ENCODE peak calls at places on chromosomes 6 and 20, in seven cellular contexts. One of them, this sample, is unnamed.

GRCh38 chr20:49403911-49404310 is 78.6 kb downstream of the KCNB1 start:
- DNase-seq in H9: no peak
- DNase-seq in mesenchymal stem cell: no peak
- DNase-seq in IMR-90: no peak
- DNase-seq in mesendoderm: no peak
- DNase-seq in H1: no peak
- DNase-seq in trophoblast cell: no peak
- DNase-seq in this sample: no peak

GRCh38 chr6:33815854-33816253 is 12.1 kb upstream of the MLN start:
- DNase-seq in H9: peak; percentile 84
- DNase-seq in mesenchymal stem cell: peak; percentile 29
- DNase-seq in IMR-90: no peak
- DNase-seq in mesendoderm: peak; percentile 84
- DNase-seq in H1: no peak
- DNase-seq in trophoblast cell: no peak
- DNase-seq in this sample: peak; percentile 36

GRCh38 chr20:10171864-10172751 is 46.5 kb upstream of the SNAP25 start:
- DNase-seq in H9: peak; percentile 78
- DNase-seq in mesenchymal stem cell: peak; percentile 45
- DNase-seq in IMR-90: peak; percentile 25
- DNase-seq in mesendoderm: peak; percentile 66
- DNase-seq in H1: peak; percentile 66
- DNase-seq in trophoblast cell: no peak
- DNase-seq in this sample: peak; percentile 15

GRCh38 chr6:51934098-51934497 is 153.3 kb downstream of the PKHD1 start:
- DNase-seq in H9: peak; percentile 75
- DNase-seq in mesenchymal stem cell: no peak
- DNase-seq in IMR-90: no peak
- DNase-seq in mesendoderm: peak; percentile 86
- DNase-seq in H1: peak; percentile 54
- DNase-seq in trophoblast cell: no peak
- DNase-seq in this sample: no peak

GRCh38 chr6:32969685-32970412 is 1.5 kb downstream of the BRD2 start:
- DNase-seq in H9: peak; percentile 81
- DNase-seq in mesenchymal stem cell: peak; percentile 95
- DNase-seq in IMR-90: peak; percentile 97
- DNase-seq in mesendoderm: peak; percentile 97
- DNase-seq in H1: no peak
- DNase-seq in trophoblast cell: peak; percentile 73
- DNase-seq in this sample: peak; percentile 86

GRCh38 chr20:43477634-43478033 is 19.9 kb downstream of the SRSF6 start:
- DNase-seq in H9: no peak
- DNase-seq in mesenchymal stem cell: no peak
- DNase-seq in IMR-90: no peak
- DNase-seq in mesendoderm: no peak
- DNase-seq in H1: no peak
- DNase-seq in trophoblast cell: no peak
- DNase-seq in this sample: no peak

GRCh38 chr6:73079611-73079955 is 145.7 kb downstream of the KHDC1L start:
- DNase-seq in H9: no peak
- DNase-seq in mesenchymal stem cell: peak; percentile 55
- DNase-seq in IMR-90: peak; percentile 84
- DNase-seq in mesendoderm: no peak
- DNase-seq in H1: no peak
- DNase-seq in trophoblast cell: no peak
- DNase-seq in this sample: no peak

GRCh38 chr6:159852877-159853276 is 37.9 kb upstream of the MAS1 start:
- DNase-seq in H9: no peak
- DNase-seq in mesenchymal stem cell: no peak
- DNase-seq in IMR-90: no peak
- DNase-seq in mesendoderm: no peak
- DNase-seq in H1: no peak
- DNase-seq in trophoblast cell: no peak
- DNase-seq in this sample: no peak

GRCh38 chr6:66555082-66555481 is 848.1 kb upstream of the EYS start:
- DNase-seq in H9: no peak
- DNase-seq in mesenchymal stem cell: no peak
- DNase-seq in IMR-90: no peak
- DNase-seq in mesendoderm: no peak
- DNase-seq in H1: no peak
- DNase-seq in trophoblast cell: no peak
- DNase-seq in this sample: no peak

GRCh38 chr6:53301801-53302537 is 46.8 kb downstream of the ELOVL5 start:
- DNase-seq in H9: no peak
- DNase-seq in mesenchymal stem cell: no peak
- DNase-seq in IMR-90: no peak
- DNase-seq in mesendoderm: no peak
- DNase-seq in H1: no peak
- DNase-seq in trophoblast cell: no peak
- DNase-seq in this sample: no peak

GRCh38 chr6:6981923-6982322 is 125.8 kb upstream of the RREB1 start:
- DNase-seq in H9: no peak
- DNase-seq in mesenchymal stem cell: no peak
- DNase-seq in IMR-90: no peak
- DNase-seq in mesendoderm: peak; percentile 17
- DNase-seq in H1: no peak
- DNase-seq in trophoblast cell: peak; percentile 38
- DNase-seq in this sample: no peak

GRCh38 chr6:90458353-90459224 is 128.3 kb downstream of the MAP3K7 start:
- DNase-seq in H9: no peak
- DNase-seq in mesenchymal stem cell: no peak
- DNase-seq in IMR-90: no peak
- DNase-seq in mesendoderm: no peak
- DNase-seq in H1: no peak
- DNase-seq in trophoblast cell: peak; percentile 76
- DNase-seq in this sample: no peak

GRCh38 chr6:3882865-3883264 is 33.7 kb downstream of the FAM50B start:
- DNase-seq in H9: no peak
- DNase-seq in mesenchymal stem cell: peak; percentile 17
- DNase-seq in IMR-90: peak; percentile 72
- DNase-seq in mesendoderm: no peak
- DNase-seq in H1: no peak
- DNase-seq in trophoblast cell: peak; percentile 45
- DNase-seq in this sample: no peak

GRCh38 chr6:40882321-40882720 is 156.7 kb downstream of the UNC5CL start:
- DNase-seq in H9: no peak
- DNase-seq in mesenchymal stem cell: no peak
- DNase-seq in IMR-90: no peak
- DNase-seq in mesendoderm: no peak
- DNase-seq in H1: no peak
- DNase-seq in trophoblast cell: no peak
- DNase-seq in this sample: no peak

GRCh38 chr6:16658661-16659060 is 102.6 kb downstream of the ATXN1 start:
- DNase-seq in H9: no peak
- DNase-seq in mesenchymal stem cell: no peak
- DNase-seq in IMR-90: no peak
- DNase-seq in mesendoderm: peak; percentile 30
- DNase-seq in H1: no peak
- DNase-seq in trophoblast cell: no peak
- DNase-seq in this sample: no peak

GRCh38 chr6:43228951-43229802 is at the start of gene DNPH1:
- DNase-seq in H9: peak; percentile 86
- DNase-seq in mesenchymal stem cell: peak; percentile 53
- DNase-seq in IMR-90: peak; percentile 48
- DNase-seq in mesendoderm: peak; percentile 81
- DNase-seq in H1: peak; percentile 94
- DNase-seq in trophoblast cell: peak; percentile 68
- DNase-seq in this sample: peak; percentile 68

GRCh38 chr6:142728367-142728766 is 216.6 kb downstream of the HIVEP2 start:
- DNase-seq in H9: no peak
- DNase-seq in mesenchymal stem cell: no peak
- DNase-seq in IMR-90: no peak
- DNase-seq in mesendoderm: no peak
- DNase-seq in H1: no peak
- DNase-seq in trophoblast cell: peak; percentile 10
- DNase-seq in this sample: no peak

GRCh38 chr6:134707342-134707982 is 242.4 kb downstream of the ALDH8A1 start:
- DNase-seq in H9: peak; percentile 35
- DNase-seq in mesenchymal stem cell: peak; percentile 90
- DNase-seq in IMR-90: peak; percentile 66
- DNase-seq in mesendoderm: peak; percentile 97
- DNase-seq in H1: no peak
- DNase-seq in trophoblast cell: peak; percentile 94
- DNase-seq in this sample: peak; percentile 36

GRCh38 chr6:11432713-11433450 is 104.7 kb upstream of the TMEM170B start:
- DNase-seq in H9: no peak
- DNase-seq in mesenchymal stem cell: peak; percentile 80
- DNase-seq in IMR-90: peak; percentile 77
- DNase-seq in mesendoderm: no peak
- DNase-seq in H1: no peak
- DNase-seq in trophoblast cell: no peak
- DNase-seq in this sample: no peak

GRCh38 chr20:44616604-44616964 is 34.2 kb downstream of the PKIG start:
- DNase-seq in H9: peak; percentile 65
- DNase-seq in mesenchymal stem cell: no peak
- DNase-seq in IMR-90: no peak
- DNase-seq in mesendoderm: no peak
- DNase-seq in H1: peak; percentile 59
- DNase-seq in trophoblast cell: no peak
- DNase-seq in this sample: no peak

GRCh38 chr6:43285832-43286231 is 12.2 kb upstream of the SLC22A7 start:
- DNase-seq in H9: no peak
- DNase-seq in mesenchymal stem cell: no peak
- DNase-seq in IMR-90: no peak
- DNase-seq in mesendoderm: no peak
- DNase-seq in H1: no peak
- DNase-seq in trophoblast cell: no peak
- DNase-seq in this sample: no peak

GRCh38 chr20:9332783-9333482 is 181.5 kb upstream of the LAMP5 start:
- DNase-seq in H9: no peak
- DNase-seq in mesenchymal stem cell: no peak
- DNase-seq in IMR-90: no peak
- DNase-seq in mesendoderm: no peak
- DNase-seq in H1: no peak
- DNase-seq in trophoblast cell: no peak
- DNase-seq in this sample: no peak

GRCh38 chr6:79042088-79042798 is 35.8 kb downstream of the PHIP start:
- DNase-seq in H9: no peak
- DNase-seq in mesenchymal stem cell: no peak
- DNase-seq in IMR-90: no peak
- DNase-seq in mesendoderm: no peak
- DNase-seq in H1: no peak
- DNase-seq in trophoblast cell: no peak
- DNase-seq in this sample: no peak

GRCh38 chr6:76120302-76120701 is 47.8 kb upstream of the IMPG1 start:
- DNase-seq in H9: peak; percentile 26
- DNase-seq in mesenchymal stem cell: no peak
- DNase-seq in IMR-90: no peak
- DNase-seq in mesendoderm: no peak
- DNase-seq in H1: no peak
- DNase-seq in trophoblast cell: no peak
- DNase-seq in this sample: no peak
- H3K18ac ChIP-seq in H9: no peak overlapping the region
- H3K18ac ChIP-seq in mesenchymal stem cell: no peak overlapping the region
- H3K18ac ChIP-seq in IMR-90: no peak overlapping the region
- H3K18ac ChIP-seq in mesendoderm: no peak overlapping the region
- H3K18ac ChIP-seq in H1: no peak overlapping the region
- H3K18ac ChIP-seq in trophoblast cell: no peak overlapping the region
- H3K18ac ChIP-seq in this sample: no peak overlapping the region

GRCh38 chr6:138546733-138547185 is 47.5 kb upstream of the NHSL1 start:
- DNase-seq in H9: no peak
- DNase-seq in mesenchymal stem cell: peak; percentile 42
- DNase-seq in IMR-90: peak; percentile 67
- DNase-seq in mesendoderm: peak; percentile 88
- DNase-seq in H1: no peak
- DNase-seq in trophoblast cell: no peak
- DNase-seq in this sample: no peak
- H3K18ac ChIP-seq in H9: no peak overlapping the region
- H3K18ac ChIP-seq in mesenchymal stem cell: no peak overlapping the region
- H3K18ac ChIP-seq in IMR-90: peak overlapping the region; percentile 1
- H3K18ac ChIP-seq in mesendoderm: peak overlapping the region; percentile 45
- H3K18ac ChIP-seq in H1: no peak overlapping the region
- H3K18ac ChIP-seq in trophoblast cell: no peak overlapping the region
- H3K18ac ChIP-seq in this sample: peak overlapping the region; percentile 77

DNA sequence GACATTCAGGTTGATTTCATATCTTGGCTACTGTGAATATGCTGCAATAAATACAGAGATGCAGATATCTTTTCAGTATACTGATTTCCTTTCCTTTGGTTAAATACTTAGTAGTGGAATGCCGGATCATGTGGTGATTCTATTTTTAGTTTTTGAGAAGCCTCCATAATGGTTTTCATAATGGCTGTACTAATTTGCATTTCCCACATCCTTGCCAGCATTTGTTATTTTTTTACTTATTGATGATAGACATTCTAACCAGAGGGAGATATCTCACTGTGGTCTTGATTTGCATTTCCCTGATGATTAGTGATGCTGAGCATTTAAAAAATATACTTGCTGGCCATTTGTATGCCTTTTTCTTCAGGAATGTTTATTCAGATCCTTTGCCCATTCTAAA is 195.0 kb downstream of the PACRG start:
- DNase-seq in H9: no peak
- DNase-seq in mesenchymal stem cell: peak; percentile 16
- DNase-seq in IMR-90: no peak
- DNase-seq in mesendoderm: no peak
- DNase-seq in H1: no peak
- DNase-seq in trophoblast cell: no peak
- DNase-seq in this sample: no peak
- H3K18ac ChIP-seq in H9: no peak overlapping the region
- H3K18ac ChIP-seq in mesenchymal stem cell: no peak overlapping the region
- H3K18ac ChIP-seq in IMR-90: no peak overlapping the region
- H3K18ac ChIP-seq in mesendoderm: no peak overlapping the region
- H3K18ac ChIP-seq in H1: no peak overlapping the region
- H3K18ac ChIP-seq in trophoblast cell: no peak overlapping the region
- H3K18ac ChIP-seq in this sample: no peak overlapping the region

GRCh38 chr6:14313220-14313619 is 195.6 kb downstream of the CD83 start:
- DNase-seq in H9: no peak
- DNase-seq in mesenchymal stem cell: no peak
- DNase-seq in IMR-90: no peak
- DNase-seq in mesendoderm: no peak
- DNase-seq in H1: no peak
- DNase-seq in trophoblast cell: no peak
- DNase-seq in this sample: no peak

GRCh38 chr6:14316911-14317535 is 199.5 kb downstream of the CD83 start:
- DNase-seq in H9: no peak
- DNase-seq in mesenchymal stem cell: peak; percentile 19
- DNase-seq in IMR-90: no peak
- DNase-seq in mesendoderm: peak; percentile 52
- DNase-seq in H1: no peak
- DNase-seq in trophoblast cell: no peak
- DNase-seq in this sample: no peak

GRCh38 chr6:14320342-14320741 is 202.8 kb downstream of the CD83 start:
- DNase-seq in H9: no peak
- DNase-seq in mesenchymal stem cell: no peak
- DNase-seq in IMR-90: no peak
- DNase-seq in mesendoderm: no peak
- DNase-seq in H1: no peak
- DNase-seq in trophoblast cell: no peak
- DNase-seq in this sample: no peak

GRCh38 chr6:14315353-14315752 is 197.8 kb downstream of the CD83 start:
- DNase-seq in H9: no peak
- DNase-seq in mesenchymal stem cell: no peak
- DNase-seq in IMR-90: no peak
- DNase-seq in mesendoderm: no peak
- DNase-seq in H1: no peak
- DNase-seq in trophoblast cell: no peak
- DNase-seq in this sample: no peak

GRCh38 chr6:14317616-14318015 is 200.0 kb downstream of the CD83 start:
- DNase-seq in H9: no peak
- DNase-seq in mesenchymal stem cell: no peak
- DNase-seq in IMR-90: no peak
- DNase-seq in mesendoderm: no peak
- DNase-seq in H1: no peak
- DNase-seq in trophoblast cell: no peak
- DNase-seq in this sample: no peak
- H3K18ac ChIP-seq in H9: no peak overlapping the region
- H3K18ac ChIP-seq in mesenchymal stem cell: no peak overlapping the region
- H3K18ac ChIP-seq in IMR-90: no peak overlapping the region
- H3K18ac ChIP-seq in mesendoderm: no peak overlapping the region
- H3K18ac ChIP-seq in H1: no peak overlapping the region
- H3K18ac ChIP-seq in trophoblast cell: no peak overlapping the region
- H3K18ac ChIP-seq in this sample: no peak overlapping the region

GRCh38 chr20:16885746-16886145 is 137.6 kb downstream of the OTOR start:
- DNase-seq in H9: no peak
- DNase-seq in mesenchymal stem cell: no peak
- DNase-seq in IMR-90: no peak
- DNase-seq in mesendoderm: no peak
- DNase-seq in H1: no peak
- DNase-seq in trophoblast cell: peak; percentile 51
- DNase-seq in this sample: no peak
- H3K18ac ChIP-seq in H9: no peak overlapping the region
- H3K18ac ChIP-seq in mesenchymal stem cell: no peak overlapping the region
- H3K18ac ChIP-seq in IMR-90: no peak overlapping the region
- H3K18ac ChIP-seq in mesendoderm: no peak overlapping the region
- H3K18ac ChIP-seq in H1: no peak overlapping the region
- H3K18ac ChIP-seq in trophoblast cell: no peak overlapping the region
- H3K18ac ChIP-seq in this sample: no peak overlapping the region